ENCODE peak calls at places on chromosomes 5 and 9, in ten cellular contexts. One of them, this sample, is unnamed.
A peak's percentile ranks its signal among the peaks of the same experiment; 100 is the strongest.

GRCh38 chr5:176837707-176838115 is 27.4 kb downstream of the UNC5A start:
- DNase-seq in SJCRH30: peak; percentile 95
- DNase-seq in HCT116: peak; percentile 61
- DNase-seq in heart left ventricle: peak; percentile 93
- DNase-seq in lower lobe of right lung: peak; percentile 89
- DNase-seq in fibroblast of lung: peak; percentile 88
- DNase-seq in ovary: peak; percentile 69
- DNase-seq in Peyer's patch: peak; percentile 33
- DNase-seq in heart right ventricle: peak; percentile 90
- DNase-seq in uterus: peak; percentile 77
- DNase-seq in this sample: peak; percentile 88

GRCh38 chr9:16275795-16276624 is 594.5 kb downstream of the BNC2 start:
- DNase-seq in SJCRH30: no peak
- DNase-seq in HCT116: no peak
- DNase-seq in heart left ventricle: peak; percentile 35
- DNase-seq in lower lobe of right lung: no peak
- DNase-seq in fibroblast of lung: no peak
- DNase-seq in ovary: no peak
- DNase-seq in Peyer's patch: no peak
- DNase-seq in heart right ventricle: peak; percentile 18
- DNase-seq in uterus: no peak
- DNase-seq in this sample: no peak

GRCh38 chr9:135087899-135088347 is 455 bp downstream of the OLFM1 start:
- DNase-seq in SJCRH30: no peak
- DNase-seq in HCT116: no peak
- DNase-seq in heart left ventricle: no peak
- DNase-seq in lower lobe of right lung: no peak
- DNase-seq in fibroblast of lung: no peak
- DNase-seq in ovary: no peak
- DNase-seq in Peyer's patch: no peak
- DNase-seq in heart right ventricle: no peak
- DNase-seq in uterus: no peak
- DNase-seq in this sample: no peak

GRCh38 chr9:136944094-136944518 is 432 bp downstream of the FBXW5 start:
- DNase-seq in SJCRH30: no peak
- DNase-seq in HCT116: no peak
- DNase-seq in heart left ventricle: no peak
- DNase-seq in lower lobe of right lung: no peak
- DNase-seq in fibroblast of lung: peak; percentile 61
- DNase-seq in ovary: no peak
- DNase-seq in Peyer's patch: peak; percentile 33
- DNase-seq in heart right ventricle: no peak
- DNase-seq in uterus: no peak
- DNase-seq in this sample: no peak

GRCh38 chr9:132753593-132753880 is 83.3 kb downstream of the GTF3C4 start:
- DNase-seq in SJCRH30: no peak
- DNase-seq in HCT116: no peak
- DNase-seq in heart left ventricle: no peak
- DNase-seq in lower lobe of right lung: no peak
- DNase-seq in fibroblast of lung: no peak
- DNase-seq in ovary: no peak
- DNase-seq in Peyer's patch: no peak
- DNase-seq in heart right ventricle: no peak
- DNase-seq in uterus: no peak
- DNase-seq in this sample: no peak

GRCh38 chr5:51095481-51095880 is 287.8 kb upstream of the ISL1 start:
- DNase-seq in SJCRH30: no peak
- DNase-seq in HCT116: no peak
- DNase-seq in heart left ventricle: no peak
- DNase-seq in lower lobe of right lung: no peak
- DNase-seq in fibroblast of lung: no peak
- DNase-seq in ovary: no peak
- DNase-seq in Peyer's patch: no peak
- DNase-seq in heart right ventricle: no peak
- DNase-seq in uterus: no peak
- DNase-seq in this sample: no peak

GRCh38 chr5:104778-105296 is 12.9 kb downstream of the PLEKHG4B start:
- DNase-seq in SJCRH30: no peak
- DNase-seq in HCT116: no peak
- DNase-seq in heart left ventricle: no peak
- DNase-seq in lower lobe of right lung: no peak
- DNase-seq in fibroblast of lung: no peak
- DNase-seq in ovary: no peak
- DNase-seq in Peyer's patch: no peak
- DNase-seq in heart right ventricle: no peak
- DNase-seq in uterus: no peak
- DNase-seq in this sample: no peak

GRCh38 chr5:173567548-173567947 is 48.9 kb downstream of the BOD1 start:
- DNase-seq in SJCRH30: peak; percentile 70
- DNase-seq in HCT116: no peak
- DNase-seq in heart left ventricle: no peak
- DNase-seq in lower lobe of right lung: no peak
- DNase-seq in fibroblast of lung: peak; percentile 62
- DNase-seq in ovary: no peak
- DNase-seq in Peyer's patch: no peak
- DNase-seq in heart right ventricle: no peak
- DNase-seq in uterus: no peak
- DNase-seq in this sample: no peak

GRCh38 chr5:156148307-156148706 is 178.7 kb upstream of the SGCD start:
- DNase-seq in SJCRH30: peak; percentile 23
- DNase-seq in HCT116: no peak
- DNase-seq in heart left ventricle: no peak
- DNase-seq in lower lobe of right lung: no peak
- DNase-seq in fibroblast of lung: peak; percentile 57
- DNase-seq in ovary: no peak
- DNase-seq in Peyer's patch: no peak
- DNase-seq in heart right ventricle: no peak
- DNase-seq in uterus: no peak
- DNase-seq in this sample: no peak

GRCh38 chr9:34047864-34048729 is 590 bp downstream of the UBAP2 start:
- DNase-seq in SJCRH30: peak; percentile 51
- DNase-seq in HCT116: peak; percentile 6
- DNase-seq in heart left ventricle: peak; percentile 49
- DNase-seq in lower lobe of right lung: peak; percentile 58
- DNase-seq in fibroblast of lung: no peak
- DNase-seq in ovary: peak; percentile 45
- DNase-seq in Peyer's patch: peak; percentile 35
- DNase-seq in heart right ventricle: peak; percentile 28
- DNase-seq in uterus: peak; percentile 41
- DNase-seq in this sample: no peak

GRCh38 chr5:126808619-126809018 is 31.7 kb downstream of the LMNB1 start:
- DNase-seq in SJCRH30: peak; percentile 56
- DNase-seq in HCT116: no peak
- DNase-seq in heart left ventricle: no peak
- DNase-seq in lower lobe of right lung: no peak
- DNase-seq in fibroblast of lung: peak; percentile 63
- DNase-seq in ovary: no peak
- DNase-seq in Peyer's patch: no peak
- DNase-seq in heart right ventricle: no peak
- DNase-seq in uterus: no peak
- DNase-seq in this sample: no peak

DNA sequence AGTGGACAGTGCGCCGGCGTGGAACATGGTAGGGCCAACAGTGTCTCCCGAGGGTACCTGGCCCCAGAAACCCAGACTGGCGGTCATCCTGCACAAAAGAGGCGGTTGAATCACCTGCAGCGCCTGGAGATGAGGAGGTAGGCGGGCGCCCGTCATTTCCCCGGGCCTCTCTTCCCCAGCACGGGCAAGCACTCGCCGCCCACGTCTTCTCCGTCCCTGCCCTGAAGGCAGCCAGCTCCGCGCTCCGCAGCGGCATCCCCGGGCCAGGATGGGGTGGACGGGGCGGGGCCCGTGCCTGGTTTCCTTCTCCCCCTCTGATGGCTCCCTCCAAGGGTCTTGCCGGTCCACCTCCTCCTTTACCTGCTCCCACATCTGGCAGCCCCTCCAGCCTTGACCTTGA is 27.1 kb upstream of the N4BP3 start:
- DNase-seq in SJCRH30: no peak
- DNase-seq in HCT116: no peak
- DNase-seq in heart left ventricle: no peak
- DNase-seq in lower lobe of right lung: no peak
- DNase-seq in fibroblast of lung: no peak
- DNase-seq in ovary: no peak
- DNase-seq in Peyer's patch: no peak
- DNase-seq in heart right ventricle: no peak
- DNase-seq in uterus: no peak
- DNase-seq in this sample: no peak
- H3K4me3 ChIP-seq in SJCRH30: no peak overlapping the region
- H3K4me3 ChIP-seq in HCT116: no peak overlapping the region
- H3K4me3 ChIP-seq in heart left ventricle: no peak overlapping the region
- H3K4me3 ChIP-seq in lower lobe of right lung: no peak overlapping the region
- H3K4me3 ChIP-seq in fibroblast of lung: no peak overlapping the region
- H3K4me3 ChIP-seq in ovary: no peak overlapping the region
- H3K4me3 ChIP-seq in Peyer's patch: no peak overlapping the region
- H3K4me3 ChIP-seq in heart right ventricle: no peak overlapping the region
- H3K4me3 ChIP-seq in uterus: no peak overlapping the region
- H3K4me3 ChIP-seq in this sample: no peak overlapping the region

DNA sequence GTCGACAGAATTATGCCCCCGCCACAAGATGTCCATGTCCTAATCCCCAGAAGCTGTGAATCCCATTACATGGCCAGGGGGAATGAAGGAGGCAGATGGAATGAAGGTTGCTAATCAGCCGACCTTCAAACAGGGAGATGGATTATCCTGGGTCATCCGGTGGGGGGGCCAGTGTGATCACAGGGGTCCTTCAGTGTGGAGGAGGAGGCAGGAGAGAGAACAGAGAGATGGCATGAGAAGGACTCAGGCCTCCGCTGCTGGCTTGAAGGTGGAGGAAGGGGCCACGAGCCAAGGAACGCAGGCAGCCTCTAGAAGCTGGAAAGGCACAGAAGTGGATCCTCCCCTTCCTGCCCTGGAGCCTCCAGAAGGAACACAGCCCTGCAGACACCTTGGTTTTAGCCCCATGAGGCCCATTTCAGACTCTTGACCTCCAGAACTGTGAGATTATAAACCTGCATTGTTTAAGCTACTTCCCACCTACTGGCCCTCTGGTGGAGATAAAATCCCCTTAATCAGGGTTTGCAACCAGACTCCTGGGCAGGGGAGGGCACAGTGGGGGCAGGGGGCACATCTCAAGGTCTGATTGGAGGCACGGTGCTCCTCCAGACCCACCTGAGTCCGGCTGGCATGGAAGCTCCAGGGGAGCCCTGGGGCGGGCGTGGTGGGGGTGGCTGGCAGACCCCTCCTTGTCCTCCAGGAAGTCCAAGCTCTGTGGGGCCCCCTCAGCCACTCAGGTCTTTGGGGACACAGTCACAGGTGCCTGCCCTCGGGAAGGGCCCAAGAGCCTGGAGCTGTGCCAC is 13.8 kb downstream of the PTGES2 start:
- DNase-seq in SJCRH30: no peak
- DNase-seq in HCT116: no peak
- DNase-seq in heart left ventricle: peak; percentile 22
- DNase-seq in lower lobe of right lung: peak; percentile 39
- DNase-seq in fibroblast of lung: no peak
- DNase-seq in ovary: no peak
- DNase-seq in Peyer's patch: no peak
- DNase-seq in heart right ventricle: no peak
- DNase-seq in uterus: no peak
- DNase-seq in this sample: peak; percentile 73
- H3K27ac ChIP-seq in SJCRH30: no peak overlapping the region
- H3K27ac ChIP-seq in HCT116: no peak overlapping the region
- H3K27ac ChIP-seq in heart left ventricle: no peak overlapping the region
- H3K27ac ChIP-seq in lower lobe of right lung: no peak overlapping the region
- H3K27ac ChIP-seq in fibroblast of lung: no peak overlapping the region
- H3K27ac ChIP-seq in ovary: no peak overlapping the region
- H3K27ac ChIP-seq in Peyer's patch: peak overlapping the region; percentile 17
- H3K27ac ChIP-seq in heart right ventricle: no peak overlapping the region
- H3K27ac ChIP-seq in uterus: no peak overlapping the region
- H3K27ac ChIP-seq in this sample: no peak overlapping the region

DNA sequence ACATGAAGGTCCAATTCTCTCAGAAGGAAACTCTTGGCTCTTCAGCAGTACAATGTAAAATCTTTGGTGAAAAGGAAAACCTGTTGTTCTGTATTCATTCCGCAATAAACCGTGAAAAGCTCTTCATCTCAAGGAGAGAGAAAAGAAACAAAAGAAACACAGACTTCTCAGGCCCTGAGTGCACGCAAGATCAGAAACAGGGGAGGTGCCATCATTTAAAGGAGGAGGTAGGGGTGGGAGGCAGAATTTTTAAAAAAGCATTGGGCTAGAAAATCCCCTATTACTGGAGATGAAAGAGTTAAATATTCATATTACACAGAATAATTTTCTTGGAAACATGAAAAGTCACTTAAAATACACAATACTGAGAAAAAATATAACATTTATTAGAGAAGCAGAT is 56.3 kb downstream of the USP20 start:
- DNase-seq in SJCRH30: no peak
- DNase-seq in HCT116: no peak
- DNase-seq in heart left ventricle: no peak
- DNase-seq in lower lobe of right lung: no peak
- DNase-seq in fibroblast of lung: no peak
- DNase-seq in ovary: no peak
- DNase-seq in Peyer's patch: no peak
- DNase-seq in heart right ventricle: no peak
- DNase-seq in uterus: no peak
- DNase-seq in this sample: no peak
- H3K4me1 ChIP-seq in SJCRH30: peaks cover 10% of the 10 kb centered on the region
- H3K4me1 ChIP-seq in HCT116: peaks cover 1% of the 10 kb centered on the region
- H3K4me1 ChIP-seq in heart left ventricle: peaks cover 24% of the 10 kb centered on the region
- H3K4me1 ChIP-seq in lower lobe of right lung: peaks cover 50% of the 10 kb centered on the region
- H3K4me1 ChIP-seq in fibroblast of lung: peaks cover 3% of the 10 kb centered on the region
- H3K4me1 ChIP-seq in ovary: peaks cover 2% of the 10 kb centered on the region
- H3K4me1 ChIP-seq in Peyer's patch: no peaks in the 10 kb centered on the region
- H3K4me1 ChIP-seq in heart right ventricle: no peaks in the 10 kb centered on the region
- H3K4me1 ChIP-seq in uterus: no peaks in the 10 kb centered on the region
- H3K4me1 ChIP-seq in this sample: peaks cover 89% of the 10 kb centered on the region

GRCh38 chr9:128553695-128554094 is 1.3 kb downstream of the SPTAN1 start:
- DNase-seq in SJCRH30: peak; percentile 14
- DNase-seq in HCT116: no peak
- DNase-seq in heart left ventricle: no peak
- DNase-seq in lower lobe of right lung: no peak
- DNase-seq in fibroblast of lung: peak; percentile 90
- DNase-seq in ovary: no peak
- DNase-seq in Peyer's patch: no peak
- DNase-seq in heart right ventricle: no peak
- DNase-seq in uterus: no peak
- DNase-seq in this sample: no peak

GRCh38 chr9:128556276-128556675 is 3.9 kb downstream of the SPTAN1 start:
- DNase-seq in SJCRH30: no peak
- DNase-seq in HCT116: no peak
- DNase-seq in heart left ventricle: no peak
- DNase-seq in lower lobe of right lung: no peak
- DNase-seq in fibroblast of lung: no peak
- DNase-seq in ovary: no peak
- DNase-seq in Peyer's patch: no peak
- DNase-seq in heart right ventricle: no peak
- DNase-seq in uterus: no peak
- DNase-seq in this sample: no peak

GRCh38 chr9:128556915-128557634 is 4.7 kb downstream of the SPTAN1 start:
- DNase-seq in SJCRH30: no peak
- DNase-seq in HCT116: no peak
- DNase-seq in heart left ventricle: no peak
- DNase-seq in lower lobe of right lung: no peak
- DNase-seq in fibroblast of lung: no peak
- DNase-seq in ovary: no peak
- DNase-seq in Peyer's patch: no peak
- DNase-seq in heart right ventricle: no peak
- DNase-seq in uterus: no peak
- DNase-seq in this sample: no peak

GRCh38 chr9:128554155-128554862 is 1.9 kb downstream of the SPTAN1 start:
- DNase-seq in SJCRH30: peak; percentile 94
- DNase-seq in HCT116: peak; percentile 35
- DNase-seq in heart left ventricle: peak; percentile 63
- DNase-seq in lower lobe of right lung: peak; percentile 52
- DNase-seq in fibroblast of lung: peak; percentile 84
- DNase-seq in ovary: peak; percentile 64
- DNase-seq in Peyer's patch: peak; percentile 57
- DNase-seq in heart right ventricle: peak; percentile 58
- DNase-seq in uterus: peak; percentile 76
- DNase-seq in this sample: no peak

GRCh38 chr9:128555180-128555721 is 2.9 kb downstream of the SPTAN1 start:
- DNase-seq in SJCRH30: peak; percentile 61
- DNase-seq in HCT116: peak; percentile 46
- DNase-seq in heart left ventricle: no peak
- DNase-seq in lower lobe of right lung: no peak
- DNase-seq in fibroblast of lung: peak; percentile 52
- DNase-seq in ovary: peak; percentile 30
- DNase-seq in Peyer's patch: no peak
- DNase-seq in heart right ventricle: no peak
- DNase-seq in uterus: peak; percentile 58
- DNase-seq in this sample: no peak
- H3K4me3 ChIP-seq in SJCRH30: peak overlapping the region; percentile 99
- H3K4me3 ChIP-seq in HCT116: peak overlapping the region; percentile 93
- H3K4me3 ChIP-seq in heart left ventricle: peak overlapping the region; percentile 96
- H3K4me3 ChIP-seq in lower lobe of right lung: peak overlapping the region; percentile 99
- H3K4me3 ChIP-seq in fibroblast of lung: peak overlapping the region; percentile 99
- H3K4me3 ChIP-seq in ovary: no peak overlapping the region
- H3K4me3 ChIP-seq in Peyer's patch: no peak overlapping the region
- H3K4me3 ChIP-seq in heart right ventricle: peak overlapping the region; percentile 100
- H3K4me3 ChIP-seq in uterus: peak overlapping the region; percentile 71
- H3K4me3 ChIP-seq in this sample: peak overlapping the region; percentile 92

This sample was measured in spleen.